ENCODE peak calls at places on chromosomes 12 and 14, in ten cellular contexts. J, C, W, Z, L, V, R, P, I and G are unnamed samples.
A peak's percentile ranks its signal among the peaks of the same experiment; 100 is the strongest.

GRCh38 chr14:61145258-61145902 is 135.8 kb downstream of the TMEM30B start:
- DNase-seq in J (peak; percentile 17), C (no peak), W (peak; percentile 82), Z (no peak), L (no peak), V (no peak), R (no peak), P (peak; percentile 96), I (no peak), G (peak; percentile 92)

GRCh38 chr12:41287500-41287899 is 99.4 kb downstream of the PDZRN4 start:
- DNase-seq in J (no peak), C (no peak), W (no peak), Z (no peak), L (no peak), V (no peak), R (no peak), P (no peak), I (no peak), G (no peak)

GRCh38 chr12:62934799-62935674 is at the start of gene PPM1H:
- DNase-seq in J (peak; percentile 73), C (peak; percentile 77), W (peak; percentile 11), Z (no peak), L (peak; percentile 78), V (no peak), R (peak; percentile 79), P (peak; percentile 76), I (peak; percentile 85), G (peak; percentile 84)

GRCh38 chr12:96711364-96711763 is 195.7 kb upstream of the NEDD1 start:
- DNase-seq in J (no peak), C (no peak), W (no peak), Z (no peak), L (no peak), V (no peak), R (no peak), P (no peak), I (no peak), G (no peak)

GRCh38 chr12:65279387-65280112 is 1.1 kb downstream of the MSRB3 start:
- DNase-seq in J (no peak), C (no peak), W (no peak), Z (no peak), L (no peak), V (no peak), R (no peak), P (no peak), I (no peak), G (no peak)

GRCh38 chr12:101700299-101700820 is 2.9 kb downstream of the CHPT1 start:
- DNase-seq in J (no peak), C (no peak), W (no peak), Z (no peak), L (no peak), V (no peak), R (no peak), P (no peak), I (no peak), G (no peak)

GRCh38 chr12:12032260-12032761 is 38.4 kb upstream of the BCL2L14 start:
- DNase-seq in J (no peak), C (no peak), W (no peak), Z (no peak), L (peak; percentile 44), V (no peak), R (no peak), P (no peak), I (no peak), G (no peak)

GRCh38 chr12:7667025-7667575 is 1.4 kb upstream of the APOBEC1 start:
- DNase-seq in J (no peak), C (no peak), W (peak; percentile 12), Z (no peak), L (peak; percentile 42), V (no peak), R (no peak), P (peak; percentile 38), I (no peak), G (no peak)

GRCh38 chr14:69376439-69376838 is 21.7 kb downstream of the ERH start:
- DNase-seq in J (no peak), C (no peak), W (peak; percentile 96), Z (no peak), L (no peak), V (no peak), R (no peak), P (no peak), I (no peak), G (no peak)

GRCh38 chr12:52380271-52380694 is 5.2 kb downstream of the KRT84 start:
- DNase-seq in J (no peak), C (peak; percentile 21), W (peak; percentile 58), Z (no peak), L (no peak), V (no peak), R (no peak), P (no peak), I (peak; percentile 67), G (no peak)

GRCh38 chr14:21475767-21476525 is 813 bp downstream of the RAB2B start:
- DNase-seq in J (no peak), C (no peak), W (no peak), Z (no peak), L (no peak), V (no peak), R (no peak), P (no peak), I (no peak), G (no peak)

GRCh38 chr14:26394114-26394855 is 203.5 kb downstream of the NOVA1 start:
- DNase-seq in J (no peak), C (no peak), W (no peak), Z (no peak), L (no peak), V (no peak), R (no peak), P (peak; percentile 3), I (no peak), G (peak; percentile 76)

GRCh38 chr12:21429994-21430393 is 7.5 kb upstream of the PYROXD1 start:
- DNase-seq in J (no peak), C (no peak), W (no peak), Z (no peak), L (no peak), V (no peak), R (no peak), P (no peak), I (no peak), G (no peak)

GRCh38 chr12:110107369-110108281 is 16.5 kb upstream of the IFT81 start:
- DNase-seq in J (peak; percentile 40), C (no peak), W (peak; percentile 71), Z (no peak), L (no peak), V (no peak), R (no peak), P (peak; percentile 13), I (no peak), G (no peak)